ENCODE peak calls at places on chromosomes 4 and X, in four cellular contexts. O, B, W and N are unnamed samples.

GRCh38 chrX:68749426-68749825 is 79.4 kb upstream of the EFNB1 start:
- DNase-seq in O (no peak), B (no peak), W (no peak), N (no peak)

GRCh38 chr4:88526221-88526815 is 2.7 kb upstream of the PYURF start:
- DNase-seq in O (no peak), B (no peak), W (no peak), N (peak; percentile 17)

GRCh38 chr4:130486186-130486585 is 1390.2 kb downstream of the C4orf33 start:
- DNase-seq in O (no peak), B (no peak), W (no peak), N (peak; percentile 58)

GRCh38 chr4:94653095-94653649 is 104.6 kb upstream of the BMPR1B start:
- DNase-seq in O (no peak), B (no peak), W (no peak), N (no peak)

GRCh38 chr4:148200960-148201359 is 241.3 kb downstream of the NR3C2 start:
- DNase-seq in O (no peak), B (no peak), W (no peak), N (no peak)

GRCh38 chr4:19776021-19776459 is 475.7 kb upstream of the SLIT2 start:
- DNase-seq in O (no peak), B (no peak), W (no peak), N (peak; percentile 85)

GRCh38 chr4:153113061-153113837 is 91.0 kb upstream of the TRIM2 start:
- DNase-seq in O (no peak), B (no peak), W (no peak), N (peak; percentile 10)

GRCh38 chr4:18020145-18020670 is 1.3 kb downstream of the LCORL start:
- DNase-seq in O (peak; percentile 19), B (no peak), W (no peak), N (peak; percentile 34)

GRCh38 chr4:164212134-164212533 is 541.8 kb upstream of the SMIM31 start:
- DNase-seq in O (no peak), B (no peak), W (no peak), N (peak; percentile 3)

GRCh38 chrX:20529301-20529700 is 262.6 kb upstream of the RPS6KA3 start:
- DNase-seq in O (no peak), B (no peak), W (no peak), N (no peak)

GRCh38 chrX:136259543-136259942 is 8.3 kb upstream of the MAP7D3 start:
- DNase-seq in O (no peak), B (peak; percentile 24), W (no peak), N (peak; percentile 76)

GRCh38 chrX:136627381-136627780 is 20.6 kb upstream of the CD40LG start:
- DNase-seq in O (no peak), B (no peak), W (no peak), N (no peak)

GRCh38 chrX:40877869-40878268 is 142.5 kb upstream of the MED14 start:
- DNase-seq in O (no peak), B (no peak), W (no peak), N (peak; percentile 42)

GRCh38 chr4:177446571-177446970 is 4.3 kb upstream of the AGA start:
- DNase-seq in O (no peak), B (no peak), W (no peak), N (no peak)

GRCh38 chr4:67035501-67035900 is 509.8 kb downstream of the CENPC start:
- DNase-seq in O (no peak), B (no peak), W (no peak), N (peak; percentile 80)

GRCh38 chrX:111262086-111262485 is 8.2 kb downstream of the CAPN6 start:
- DNase-seq in O (no peak), B (no peak), W (no peak), N (no peak)

GRCh38 chrX:40085086-40085551 is 12.6 kb downstream of the BCOR start:
- DNase-seq in O (no peak), B (no peak), W (no peak), N (peak; percentile 89)

GRCh38 chr4:121370729-121371325 is 10.0 kb downstream of the QRFPR start:
- DNase-seq in O (peak; percentile 11), B (peak; percentile 66), W (peak; percentile 22), N (peak; percentile 64)

GRCh38 chrX:82029571-82030218 is 827.8 kb downstream of the SH3BGRL start:
- DNase-seq in O (no peak), B (no peak), W (no peak), N (no peak)

GRCh38 chrX:20263474-20263873 is 3.2 kb downstream of the RPS6KA3 start:
- DNase-seq in O (no peak), B (no peak), W (no peak), N (peak; percentile 30)

GRCh38 chrX:74493806-74494205 is 72.5 kb downstream of the SLC16A2 start:
- DNase-seq in O (no peak), B (no peak), W (no peak), N (no peak)

GRCh38 chrX:70421618-70422017 is 1.5 kb upstream of the GDPD2 start:
- DNase-seq in O (no peak), B (no peak), W (no peak), N (peak; percentile 11)

GRCh38 chr4:164935363-164935762 is 42.1 kb downstream of the TRIM61 start:
- DNase-seq in O (no peak), B (no peak), W (no peak), N (no peak)

GRCh38 chr4:38094419-38094818 is 134.2 kb downstream of the PTTG2 start:
- DNase-seq in O (no peak), B (no peak), W (no peak), N (no peak)

GRCh38 chrX:8201896-8202331 is 30.8 kb upstream of the VCX2 start:
- DNase-seq in O (no peak), B (no peak), W (peak; percentile 17), N (peak; percentile 18)

GRCh38 chr4:106149026-106149425 is 167.0 kb downstream of the TBCK start:
- DNase-seq in O (no peak), B (no peak), W (no peak), N (peak; percentile 27)

GRCh38 chrX:104419211-104419610 is 146.8 kb upstream of the IL1RAPL2 start:
- DNase-seq in O (no peak), B (no peak), W (no peak), N (peak; percentile 1)

GRCh38 chr4:103104886-103105285 is 5.3 kb upstream of the BDH2 start:
- DNase-seq in O (no peak), B (no peak), W (no peak), N (no peak)

GRCh38 chrX:12946838-12947544 is 27.9 kb upstream of the TMSB4X start:
- DNase-seq in O (peak; percentile 86), B (peak; percentile 54), W (peak; percentile 40), N (peak; percentile 93)
- H3K4me3 ChIP-seq in O (no peak overlapping the region), B (no peak overlapping the region), W (no peak overlapping the region), N (no peak overlapping the region)

GRCh38 chr4:7904942-7905341 is 34.7 kb downstream of the AFAP1 start:
- DNase-seq in O (no peak), B (no peak), W (no peak), N (peak; percentile 97)
- H3K4me3 ChIP-seq in O (no peak overlapping the region), B (no peak overlapping the region), W (no peak overlapping the region), N (peak overlapping the region; percentile 1)

DNA sequence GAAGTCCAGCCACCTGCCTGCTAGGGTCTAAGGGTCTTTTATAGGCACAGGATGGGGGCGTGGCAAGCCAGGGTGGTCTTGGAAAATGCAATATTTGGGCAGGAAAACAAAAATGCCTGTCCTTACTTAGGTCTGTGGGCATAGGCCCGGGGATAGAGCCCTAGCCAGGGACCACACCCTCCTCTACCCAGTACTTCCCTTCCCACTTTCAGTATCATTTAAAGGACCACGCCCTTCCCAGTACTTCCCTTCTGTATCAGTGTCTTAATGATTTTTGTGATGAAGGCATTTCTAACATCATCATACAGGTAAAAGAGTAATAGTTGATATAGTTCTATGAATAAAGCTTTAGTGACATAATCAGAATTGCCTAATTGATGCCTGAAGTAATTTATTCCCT is 11.4 kb downstream of the BANK1 start:
- DNase-seq in O (no peak), B (no peak), W (no peak), N (no peak)
- H3K4me3 ChIP-seq in O (no peak overlapping the region), B (no peak overlapping the region), W (no peak overlapping the region), N (no peak overlapping the region)

DNA sequence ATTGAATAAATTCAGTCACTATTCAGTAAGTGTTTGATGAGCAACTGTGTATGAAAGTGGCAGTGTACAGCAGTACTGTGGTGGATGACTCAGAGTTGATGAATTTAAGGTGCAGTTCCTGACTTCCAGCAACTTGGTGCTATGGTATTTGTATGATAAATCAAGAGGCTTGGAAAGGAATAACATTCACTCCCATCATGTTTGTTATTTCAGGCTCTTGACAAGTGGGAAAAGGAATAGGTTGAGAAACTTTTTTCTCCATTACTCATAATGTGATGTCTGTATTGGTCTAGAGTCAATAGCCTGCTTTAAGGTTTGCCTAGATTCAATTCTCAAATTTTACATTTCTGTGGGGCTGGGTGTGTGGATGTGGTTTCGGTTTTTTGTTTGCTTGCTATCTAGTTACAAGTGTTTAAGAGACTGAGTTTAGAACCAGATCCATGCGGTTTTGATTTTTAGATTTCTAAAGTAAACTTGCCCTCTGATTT is 35.1 kb upstream of the CYP2U1 start:
- DNase-seq in O (no peak), B (no peak), W (no peak), N (peak; percentile 94)
- H3K4me3 ChIP-seq in O (no peak overlapping the region), B (no peak overlapping the region), W (no peak overlapping the region), N (no peak overlapping the region)

GRCh38 chr4:15682790-15683495 is 1.3 kb downstream of the FAM200B start:
- DNase-seq in O (no peak), B (no peak), W (no peak), N (peak; percentile 25)
- H3K4me3 ChIP-seq in O (peak overlapping the region; percentile 70), B (peak overlapping the region; percentile 80), W (peak overlapping the region; percentile 89), N (peak overlapping the region; percentile 82)

GRCh38 chr4:109301691-109302365 is 630 bp downstream of the COL25A1 start:
- DNase-seq in O (no peak), B (no peak), W (no peak), N (no peak)

GRCh38 chr4:109298279-109299010 is 4.0 kb downstream of the COL25A1 start:
- DNase-seq in O (no peak), B (no peak), W (no peak), N (peak; percentile 15)

GRCh38 chr4:109302366-109303140 is at the start of gene COL25A1:
- DNase-seq in O (peak; percentile 11), B (peak; percentile 31), W (peak; percentile 51), N (peak; percentile 22)

GRCh38 chr4:109303141-109303499 is 662 bp upstream of the COL25A1 start:
- DNase-seq in O (no peak), B (peak; percentile 22), W (no peak), N (peak; percentile 20)
- H3K4me3 ChIP-seq in O (peak overlapping the region; percentile 29), B (peak overlapping the region; percentile 54), W (peak overlapping the region; percentile 76), N (peak overlapping the region; percentile 49)

DNA sequence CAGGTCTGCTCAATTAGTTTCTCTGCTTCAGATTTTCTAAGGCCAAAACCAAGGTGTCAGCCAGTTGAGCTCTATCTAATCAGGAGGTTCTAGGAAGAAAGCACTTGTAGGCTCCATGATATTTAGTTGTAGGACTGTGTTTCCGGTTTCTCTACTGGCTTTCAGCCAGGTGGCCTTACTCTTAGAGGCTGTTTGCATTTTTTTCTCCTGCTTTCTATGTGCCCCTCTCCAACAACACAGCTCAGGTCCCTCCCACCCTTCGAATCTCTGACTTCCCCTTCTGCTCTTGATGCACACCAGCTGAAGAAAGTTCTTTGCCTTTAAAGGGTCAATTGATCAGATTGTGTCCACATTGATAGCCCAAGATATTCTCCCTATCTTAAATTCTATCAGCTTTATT is 245.2 kb downstream of the RAB28 start:
- DNase-seq in O (no peak), B (no peak), W (no peak), N (no peak)
- H3K4me3 ChIP-seq in O (no peak overlapping the region), B (no peak overlapping the region), W (no peak overlapping the region), N (no peak overlapping the region)

GRCh38 chr4:78778530-78778929 is 2.4 kb downstream of the BMP2K start:
- DNase-seq in O (no peak), B (no peak), W (no peak), N (no peak)
- H3K4me3 ChIP-seq in O (no peak overlapping the region), B (no peak overlapping the region), W (peak overlapping the region; percentile 90), N (peak overlapping the region; percentile 88)